ENCODE peak calls at places on chromosomes 5 and 9, in seven cellular contexts. One of them, this sample, is unnamed.

GRCh38 chr9:88537743-88538055 is 2.7 kb downstream of the NXNL2 start:
- DNase-seq in left ventricle myocardium inferior: peak; percentile 32
- DNase-seq in HS-5: peak; percentile 24
- DNase-seq in NCI-H2081 treated with DMSO at 0.1 percent for 48 hours: no peak
- DNase-seq in stimulated activated CD8-positive, alpha-beta memory T cell treated with anti-CD3 and anti-CD28 coated beads, Interleukin-15, amount 100 ng/mL, for 24 hours: no peak
- DNase-seq in right cardiac atrium: peak; percentile 91
- DNase-seq in AG08396: peak; percentile 86
- DNase-seq in this sample: no peak

GRCh38 chr9:96391021-96391765 is 7.7 kb upstream of the SLC35D2 start:
- DNase-seq in right cardiac atrium: no peak
- DNase-seq in left ventricle myocardium inferior: no peak
- DNase-seq in stimulated activated CD8-positive, alpha-beta memory T cell treated with anti-CD3 and anti-CD28 coated beads, Interleukin-15, amount 100 ng/mL, for 24 hours: no peak
- DNase-seq in NCI-H2081 treated with DMSO at 0.1 percent for 48 hours: no peak
- DNase-seq in AG08396: peak; percentile 24
- DNase-seq in HS-5: no peak
- DNase-seq in this sample: no peak

GRCh38 chr9:123087359-123087888 is 54.0 kb downstream of the GPR21 start:
- DNase-seq in AG08396: no peak
- DNase-seq in left ventricle myocardium inferior: peak; percentile 31
- DNase-seq in stimulated activated CD8-positive, alpha-beta memory T cell treated with anti-CD3 and anti-CD28 coated beads, Interleukin-15, amount 100 ng/mL, for 24 hours: no peak
- DNase-seq in right cardiac atrium: no peak
- DNase-seq in NCI-H2081 treated with DMSO at 0.1 percent for 48 hours: no peak
- DNase-seq in HS-5: no peak
- DNase-seq in this sample: no peak

GRCh38 chr5:592158-592557 is 20.0 kb upstream of the CEP72 start:
- DNase-seq in HS-5: no peak
- DNase-seq in right cardiac atrium: no peak
- DNase-seq in AG08396: no peak
- DNase-seq in left ventricle myocardium inferior: no peak
- DNase-seq in stimulated activated CD8-positive, alpha-beta memory T cell treated with anti-CD3 and anti-CD28 coated beads, Interleukin-15, amount 100 ng/mL, for 24 hours: no peak
- DNase-seq in NCI-H2081 treated with DMSO at 0.1 percent for 48 hours: no peak
- DNase-seq in this sample: no peak

GRCh38 chr9:34993502-34994428 is 4.2 kb downstream of the DNAJB5 start:
- DNase-seq in HS-5: no peak
- DNase-seq in stimulated activated CD8-positive, alpha-beta memory T cell treated with anti-CD3 and anti-CD28 coated beads, Interleukin-15, amount 100 ng/mL, for 24 hours: no peak
- DNase-seq in NCI-H2081 treated with DMSO at 0.1 percent for 48 hours: peak; percentile 38
- DNase-seq in AG08396: no peak
- DNase-seq in left ventricle myocardium inferior: peak; percentile 85
- DNase-seq in right cardiac atrium: peak; percentile 93
- DNase-seq in this sample: no peak

GRCh38 chr5:43646997-43647396 is 44.0 kb downstream of the NNT start:
- DNase-seq in left ventricle myocardium inferior: no peak
- DNase-seq in AG08396: no peak
- DNase-seq in HS-5: no peak
- DNase-seq in right cardiac atrium: no peak
- DNase-seq in stimulated activated CD8-positive, alpha-beta memory T cell treated with anti-CD3 and anti-CD28 coated beads, Interleukin-15, amount 100 ng/mL, for 24 hours: no peak
- DNase-seq in NCI-H2081 treated with DMSO at 0.1 percent for 48 hours: no peak
- DNase-seq in this sample: no peak

GRCh38 chr9:105854056-105854782 is 159.9 kb downstream of the TMEM38B start:
- DNase-seq in AG08396: no peak
- DNase-seq in stimulated activated CD8-positive, alpha-beta memory T cell treated with anti-CD3 and anti-CD28 coated beads, Interleukin-15, amount 100 ng/mL, for 24 hours: no peak
- DNase-seq in left ventricle myocardium inferior: no peak
- DNase-seq in right cardiac atrium: no peak
- DNase-seq in NCI-H2081 treated with DMSO at 0.1 percent for 48 hours: no peak
- DNase-seq in HS-5: no peak
- DNase-seq in this sample: no peak

GRCh38 chr5:159113405-159113804 is 13.7 kb upstream of the EBF1 start:
- DNase-seq in stimulated activated CD8-positive, alpha-beta memory T cell treated with anti-CD3 and anti-CD28 coated beads, Interleukin-15, amount 100 ng/mL, for 24 hours: no peak
- DNase-seq in NCI-H2081 treated with DMSO at 0.1 percent for 48 hours: no peak
- DNase-seq in right cardiac atrium: no peak
- DNase-seq in HS-5: no peak
- DNase-seq in AG08396: no peak
- DNase-seq in left ventricle myocardium inferior: no peak
- DNase-seq in this sample: no peak

GRCh38 chr5:144017119-144017518 is 153.3 kb downstream of the YIPF5 start:
- DNase-seq in stimulated activated CD8-positive, alpha-beta memory T cell treated with anti-CD3 and anti-CD28 coated beads, Interleukin-15, amount 100 ng/mL, for 24 hours: no peak
- DNase-seq in right cardiac atrium: no peak
- DNase-seq in AG08396: no peak
- DNase-seq in HS-5: no peak
- DNase-seq in NCI-H2081 treated with DMSO at 0.1 percent for 48 hours: no peak
- DNase-seq in left ventricle myocardium inferior: no peak
- DNase-seq in this sample: no peak

GRCh38 chr5:151679421-151680155 is 7.1 kb downstream of the SPARC start:
- DNase-seq in stimulated activated CD8-positive, alpha-beta memory T cell treated with anti-CD3 and anti-CD28 coated beads, Interleukin-15, amount 100 ng/mL, for 24 hours: no peak
- DNase-seq in AG08396: no peak
- DNase-seq in right cardiac atrium: peak; percentile 73
- DNase-seq in left ventricle myocardium inferior: no peak
- DNase-seq in NCI-H2081 treated with DMSO at 0.1 percent for 48 hours: no peak
- DNase-seq in HS-5: no peak
- DNase-seq in this sample: no peak

GRCh38 chr5:139904566-139905400 is 109.2 kb downstream of the PSD2 start:
- DNase-seq in right cardiac atrium: no peak
- DNase-seq in NCI-H2081 treated with DMSO at 0.1 percent for 48 hours: no peak
- DNase-seq in left ventricle myocardium inferior: no peak
- DNase-seq in stimulated activated CD8-positive, alpha-beta memory T cell treated with anti-CD3 and anti-CD28 coated beads, Interleukin-15, amount 100 ng/mL, for 24 hours: no peak
- DNase-seq in HS-5: no peak
- DNase-seq in AG08396: peak; percentile 25
- DNase-seq in this sample: no peak

GRCh38 chr9:123997665-123998277 is 13.8 kb upstream of the LHX2 start:
- DNase-seq in left ventricle myocardium inferior: peak; percentile 52
- DNase-seq in right cardiac atrium: peak; percentile 83
- DNase-seq in HS-5: no peak
- DNase-seq in AG08396: no peak
- DNase-seq in NCI-H2081 treated with DMSO at 0.1 percent for 48 hours: no peak
- DNase-seq in stimulated activated CD8-positive, alpha-beta memory T cell treated with anti-CD3 and anti-CD28 coated beads, Interleukin-15, amount 100 ng/mL, for 24 hours: no peak
- DNase-seq in this sample: peak; percentile 51

GRCh38 chr9:119137479-119137878 is 231.8 kb downstream of the BRINP1 start:
- DNase-seq in right cardiac atrium: no peak
- DNase-seq in AG08396: no peak
- DNase-seq in left ventricle myocardium inferior: no peak
- DNase-seq in stimulated activated CD8-positive, alpha-beta memory T cell treated with anti-CD3 and anti-CD28 coated beads, Interleukin-15, amount 100 ng/mL, for 24 hours: no peak
- DNase-seq in NCI-H2081 treated with DMSO at 0.1 percent for 48 hours: no peak
- DNase-seq in HS-5: no peak
- DNase-seq in this sample: no peak

GRCh38 chr9:113953541-113953940 is 77.4 kb downstream of the ZNF618 start:
- DNase-seq in HS-5: no peak
- DNase-seq in left ventricle myocardium inferior: no peak
- DNase-seq in AG08396: no peak
- DNase-seq in stimulated activated CD8-positive, alpha-beta memory T cell treated with anti-CD3 and anti-CD28 coated beads, Interleukin-15, amount 100 ng/mL, for 24 hours: no peak
- DNase-seq in right cardiac atrium: no peak
- DNase-seq in NCI-H2081 treated with DMSO at 0.1 percent for 48 hours: no peak
- DNase-seq in this sample: no peak

GRCh38 chr9:97906236-97906831 is 16.0 kb downstream of the TRMO start:
- DNase-seq in right cardiac atrium: peak; percentile 77
- DNase-seq in stimulated activated CD8-positive, alpha-beta memory T cell treated with anti-CD3 and anti-CD28 coated beads, Interleukin-15, amount 100 ng/mL, for 24 hours: no peak
- DNase-seq in NCI-H2081 treated with DMSO at 0.1 percent for 48 hours: no peak
- DNase-seq in HS-5: no peak
- DNase-seq in left ventricle myocardium inferior: peak; percentile 43
- DNase-seq in AG08396: no peak
- DNase-seq in this sample: no peak

GRCh38 chr9:77512876-77513275 is 135.2 kb downstream of the GNA14 start:
- DNase-seq in stimulated activated CD8-positive, alpha-beta memory T cell treated with anti-CD3 and anti-CD28 coated beads, Interleukin-15, amount 100 ng/mL, for 24 hours: no peak
- DNase-seq in AG08396: no peak
- DNase-seq in NCI-H2081 treated with DMSO at 0.1 percent for 48 hours: no peak
- DNase-seq in left ventricle myocardium inferior: peak; percentile 27
- DNase-seq in right cardiac atrium: peak; percentile 69
- DNase-seq in HS-5: no peak
- DNase-seq in this sample: no peak

GRCh38 chr5:124182133-124182532 is 564.3 kb downstream of the ZNF608 start:
- DNase-seq in HS-5: no peak
- DNase-seq in right cardiac atrium: no peak
- DNase-seq in NCI-H2081 treated with DMSO at 0.1 percent for 48 hours: no peak
- DNase-seq in AG08396: no peak
- DNase-seq in stimulated activated CD8-positive, alpha-beta memory T cell treated with anti-CD3 and anti-CD28 coated beads, Interleukin-15, amount 100 ng/mL, for 24 hours: no peak
- DNase-seq in left ventricle myocardium inferior: no peak
- DNase-seq in this sample: no peak

GRCh38 chr9:101592788-101593187 is 2.0 kb downstream of the PPP3R2 start:
- DNase-seq in left ventricle myocardium inferior: no peak
- DNase-seq in right cardiac atrium: no peak
- DNase-seq in AG08396: no peak
- DNase-seq in NCI-H2081 treated with DMSO at 0.1 percent for 48 hours: no peak
- DNase-seq in stimulated activated CD8-positive, alpha-beta memory T cell treated with anti-CD3 and anti-CD28 coated beads, Interleukin-15, amount 100 ng/mL, for 24 hours: no peak
- DNase-seq in HS-5: no peak
- DNase-seq in this sample: peak; percentile 58